ENCODE peak calls at places on chromosomes 11 and 22, in four cellular contexts. Z, A, K and B are unnamed samples. For H3K27me3, the result is how much of the 10 kb centered on the place peaks cover.

GRCh38 chr11:86719781-86720463 is 47.5 kb upstream of the ME3 start:
- DNase-seq in Z (peak), A (peak), K (no peak), B (peak)

GRCh38 chr11:67071420-67072284 is 15.0 kb downstream of the RHOD start:
- DNase-seq in Z (peak), A (peak), K (peak), B (peak)

GRCh38 chr11:34468209-34468841 is 29.6 kb downstream of the CAT start:
- DNase-seq in Z (peak), A (peak), K (no peak), B (peak)

GRCh38 chr11:6757373-6757967 is 14.3 kb downstream of the OR2AG2 start:
- DNase-seq in Z (peak), A (peak), K (peak), B (peak)

GRCh38 chr11:75450826-75451783 is 18.1 kb upstream of the KLHL35 start:
- DNase-seq in Z (no peak), A (no peak), K (no peak), B (no peak)

GRCh38 chr11:120540744-120541143 is 29.2 kb downstream of the GRIK4 start:
- DNase-seq in Z (no peak), A (no peak), K (no peak), B (no peak)

GRCh38 chr22:33450756-33451155 is 392.6 kb upstream of the SYN3 start:
- DNase-seq in Z (no peak), A (no peak), K (no peak), B (no peak)

GRCh38 chr11:83521647-83522596 is 235.8 kb upstream of the CCDC90B start:
- DNase-seq in Z (peak), A (peak), K (no peak), B (peak)

GRCh38 chr22:31652129-31652528 is 9.9 kb downstream of the PISD start:
- DNase-seq in Z (no peak), A (no peak), K (no peak), B (no peak)

GRCh38 chr11:31131760-31132159 is 237.8 kb downstream of the DCDC1 start:
- DNase-seq in Z (no peak), A (no peak), K (no peak), B (no peak)

GRCh38 chr22:36507518-36508010 is 724 bp upstream of the FOXRED2 start:
- DNase-seq in Z (no peak), A (no peak), K (no peak), B (no peak)

GRCh38 chr11:99534812-99535211 is 514.1 kb downstream of the CNTN5 start:
- DNase-seq in Z (no peak), A (no peak), K (no peak), B (peak)

GRCh38 chr11:114738954-114739353 is 60.6 kb downstream of the NXPE2 start:
- DNase-seq in Z (peak), A (peak), K (no peak), B (peak)

GRCh38 chr11:73641668-73642067 is 4.7 kb upstream of the PLEKHB1 start:
- DNase-seq in Z (no peak), A (no peak), K (no peak), B (no peak)

GRCh38 chr22:25748704-25749103 is 6.7 kb downstream of the MYO18B start:
- DNase-seq in Z (no peak), A (no peak), K (no peak), B (no peak)

GRCh38 chr22:44793506-44794225 is 41.3 kb downstream of the ARHGAP8 start:
- DNase-seq in Z (no peak), A (no peak), K (no peak), B (no peak)

GRCh38 chr11:106961518-106961917 is 56.8 kb downstream of the GUCY1A2 start:
- DNase-seq in Z (peak), A (peak), K (no peak), B (peak)

GRCh38 chr11:121561240-121561639 is 108.5 kb upstream of the SORL1-AS1 start:
- DNase-seq in Z (no peak), A (no peak), K (no peak), B (no peak)

GRCh38 chr11:10044618-10045017 is 249.4 kb downstream of the SBF2 start:
- DNase-seq in Z (peak), A (no peak), K (no peak), B (no peak)

GRCh38 chr11:115660072-115660805 is 156.0 kb upstream of the CADM1 start:
- DNase-seq in Z (no peak), A (peak), K (no peak), B (no peak)

DNA sequence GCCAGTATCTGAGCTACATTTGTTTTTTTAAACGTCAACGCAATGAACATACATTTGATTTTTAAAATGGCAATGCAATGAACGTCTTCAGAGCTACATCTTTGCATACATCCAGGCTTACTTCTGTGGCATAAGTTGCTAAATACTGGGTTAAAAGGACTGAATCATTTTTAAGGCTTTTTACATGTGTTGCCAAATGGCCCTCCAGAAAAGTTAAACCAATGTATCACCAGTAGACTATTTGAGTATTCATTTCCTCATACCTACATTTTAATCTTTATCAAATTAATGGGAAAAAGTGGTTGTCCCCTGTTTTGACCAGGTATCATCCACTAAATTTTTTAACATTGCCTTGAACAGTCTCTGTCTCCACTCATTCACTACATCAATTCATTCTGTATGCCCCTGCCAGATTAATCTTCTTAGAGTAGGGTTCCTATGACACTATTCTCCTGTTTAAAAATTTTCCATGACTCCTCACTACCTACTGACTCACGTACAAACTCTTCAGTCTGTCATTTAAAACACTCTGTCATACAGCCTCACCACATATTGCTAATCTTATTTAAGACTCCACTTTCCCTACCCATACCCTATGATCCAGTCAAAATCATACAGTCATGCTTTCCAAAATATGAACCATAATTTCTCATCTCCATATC is 12.4 kb upstream of the PRRG4 start:
- DNase-seq in Z (peak), A (no peak), K (no peak), B (no peak)
- H3K27me3 ChIP-seq in Z (under half), A (under half), K (under half), B (under half)

DNA sequence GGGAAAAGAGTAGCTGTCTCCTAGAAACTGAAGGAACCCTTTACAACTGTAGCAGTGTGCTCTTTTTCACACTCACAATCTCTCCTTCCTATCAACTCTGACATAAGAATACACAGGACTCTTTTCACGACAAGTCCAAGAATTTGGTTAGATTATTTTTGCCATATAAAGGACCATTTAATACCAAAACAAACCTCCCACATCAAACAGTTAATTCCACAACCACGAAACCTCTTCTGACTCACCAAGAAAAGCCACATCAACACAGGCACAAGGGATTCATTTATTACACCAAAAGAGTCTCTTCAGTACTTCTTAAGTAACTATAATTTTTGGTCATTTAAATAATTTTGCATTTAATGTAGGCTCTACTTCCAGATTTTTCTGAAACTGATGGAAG is 222.6 kb upstream of the PITPNB start:
- DNase-seq in Z (peak), A (peak), K (no peak), B (peak)
- H3K27me3 ChIP-seq in Z (under half), A (under half), K (under half), B (under half)

GRCh38 chr22:23530106-23530505 is 50.0 kb downstream of the IGLL1 start:
- DNase-seq in Z (no peak), A (no peak), K (no peak), B (no peak)
- H3K27me3 ChIP-seq in Z (under half), A (under half), K (under half), B (under half)

DNA sequence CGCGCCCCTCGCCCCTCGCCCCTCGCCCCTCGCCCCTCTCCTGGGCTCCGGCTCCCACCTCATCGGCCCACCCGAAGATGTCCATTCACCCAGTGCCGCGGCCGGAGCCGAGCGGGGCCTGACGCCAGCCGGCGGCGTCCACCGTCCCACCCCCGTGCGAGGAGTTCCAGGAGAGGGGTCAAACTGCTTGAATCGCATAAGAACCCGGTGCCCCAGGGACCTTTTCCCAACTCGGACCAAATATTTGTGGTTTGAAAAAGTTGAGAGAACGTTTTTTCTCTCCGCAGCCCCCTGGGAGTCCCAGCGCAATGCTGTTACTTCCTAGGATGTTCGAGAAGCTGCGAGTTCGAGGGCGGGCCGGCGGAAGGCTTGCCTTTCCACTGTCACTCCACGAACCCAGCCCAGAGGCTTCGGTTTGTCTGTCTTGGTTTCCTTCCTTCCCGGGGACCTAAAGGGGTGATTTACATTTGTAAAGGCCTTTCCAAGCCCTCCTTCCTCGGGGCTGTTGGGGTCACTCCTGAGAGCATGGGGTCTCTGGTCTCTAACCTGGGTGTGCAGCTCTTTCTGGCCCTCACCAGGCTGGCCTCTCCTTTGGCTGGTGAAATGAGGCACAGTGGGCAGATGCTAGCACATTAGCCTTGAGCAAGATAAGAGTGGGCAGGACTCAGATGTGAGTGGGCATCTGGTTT is 38.0 kb downstream of the ETS1 start:
- DNase-seq in Z (no peak), A (peak), K (peak), B (peak)
- H3K27me3 ChIP-seq in Z (under half), A (under half), K (under half), B (under half)

GRCh38 chr11:128669491-128669890 is 24.4 kb upstream of the FLI1 start:
- DNase-seq in Z (peak), A (peak), K (no peak), B (peak)
- H3K27me3 ChIP-seq in Z (under half), A (under half), K (under half), B (under half)

GRCh38 chr11:110715541-110715940 is 3.3 kb upstream of the ARHGAP20 start:
- DNase-seq in Z (peak), A (peak), K (no peak), B (no peak)
- H3K27me3 ChIP-seq in Z (under half), A (under half), K (under half), B (under half)

DNA sequence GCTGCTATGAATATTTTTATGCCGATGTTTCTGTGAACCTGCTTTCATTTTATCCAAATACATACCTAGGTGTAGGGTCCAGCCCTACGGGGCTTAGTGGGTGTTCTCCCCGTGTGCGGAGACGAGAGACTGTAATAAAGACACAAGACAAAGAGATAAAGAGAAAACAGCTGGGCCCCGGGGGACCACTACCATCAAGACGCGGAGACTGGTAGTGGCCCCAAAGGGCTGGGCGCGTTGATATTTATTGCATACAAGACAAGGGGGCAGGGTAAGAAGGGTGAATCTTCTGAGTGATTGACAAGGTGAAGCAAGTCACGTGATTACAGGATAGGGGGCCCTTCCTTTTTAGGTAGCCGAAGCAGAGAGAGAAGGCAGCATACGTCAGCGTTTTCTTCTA is 920.1 kb downstream of the BRD1 start:
- DNase-seq in Z (no peak), A (no peak), K (no peak), B (no peak)
- H3K27me3 ChIP-seq in Z (under half), A (under half), K (under half), B (under half)

DNA sequence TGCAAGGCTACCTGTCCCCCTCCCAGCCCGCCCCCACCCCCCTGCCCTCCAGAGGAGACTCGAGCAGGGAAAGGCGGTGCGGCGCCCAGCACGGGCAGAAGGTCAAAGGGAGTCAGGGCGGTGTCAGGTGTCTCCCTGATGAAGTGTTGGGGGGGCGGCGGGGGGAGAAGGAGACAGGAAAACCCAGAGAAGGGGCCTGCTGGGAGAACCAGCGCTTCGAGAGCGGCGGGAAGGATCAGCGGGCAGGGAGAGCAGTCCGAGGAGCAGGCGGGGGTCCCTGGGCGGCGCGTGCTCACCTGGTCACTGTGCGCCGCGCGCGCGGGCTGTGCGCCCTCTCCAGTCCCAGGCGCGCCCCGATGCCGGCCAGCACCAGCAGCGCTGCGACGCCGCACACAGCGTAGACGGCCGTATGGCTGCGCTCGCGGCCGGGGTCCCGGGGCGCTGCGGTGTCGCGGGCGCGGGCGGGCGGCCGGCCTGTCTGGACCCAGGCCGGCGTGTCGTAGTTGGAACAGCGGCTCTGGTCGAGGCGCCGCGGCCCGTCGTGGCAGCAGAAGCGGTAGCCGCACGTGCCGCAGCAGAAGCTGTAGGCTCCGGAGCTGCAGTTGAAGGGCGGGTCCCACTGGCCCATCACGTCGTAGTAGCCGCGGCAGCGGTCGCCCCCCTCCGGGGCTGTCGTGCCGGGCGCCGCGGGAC is 886 bp downstream of the SHISA8 start:
- DNase-seq in Z (peak), A (no peak), K (no peak), B (no peak)
- H3K27me3 ChIP-seq in Z (half or more), A (half or more), K (under half), B (half or more)